ENCODE peak calls at places on chromosomes 7 and 10, in six cellular contexts. One of them, this sample, is unnamed.

GRCh38 chr10:33263453-33263852 is 71.0 kb downstream of the NRP1 start:
- DNase-seq in NB4: no peak
- DNase-seq in HepG2: no peak
- DNase-seq in K562: no peak
- DNase-seq in GM12878: no peak
- DNase-seq in A549: no peak
- DNase-seq in this sample: peak

GRCh38 chr10:17375936-17376584 is 78.3 kb downstream of the ST8SIA6 start:
- DNase-seq in HepG2: peak
- DNase-seq in A549: peak
- DNase-seq in NB4: peak
- DNase-seq in K562: peak
- DNase-seq in GM12878: no peak
- DNase-seq in this sample: peak

GRCh38 chr7:88092676-88092999 is 127.2 kb downstream of the SRI start:
- DNase-seq in GM12878: no peak
- DNase-seq in A549: no peak
- DNase-seq in NB4: no peak
- DNase-seq in K562: no peak
- DNase-seq in HepG2: no peak
- DNase-seq in this sample: no peak

GRCh38 chr10:63264852-63265617 is 131.9 kb downstream of the NRBF2 start:
- DNase-seq in HepG2: peak
- DNase-seq in K562: peak
- DNase-seq in NB4: peak
- DNase-seq in A549: peak
- DNase-seq in GM12878: no peak
- DNase-seq in this sample: peak

GRCh38 chr10:96974348-96974747 is 142.2 kb downstream of the LCOR start:
- DNase-seq in K562: no peak
- DNase-seq in NB4: no peak
- DNase-seq in HepG2: no peak
- DNase-seq in A549: no peak
- DNase-seq in GM12878: no peak
- DNase-seq in this sample: no peak

GRCh38 chr10:65234261-65234660 is 1691.6 kb upstream of the LRRTM3 start:
- DNase-seq in K562: no peak
- DNase-seq in GM12878: no peak
- DNase-seq in NB4: no peak
- DNase-seq in HepG2: no peak
- DNase-seq in A549: no peak
- DNase-seq in this sample: no peak

GRCh38 chr10:98107644-98108430 is 26.6 kb upstream of the R3HCC1L start:
- DNase-seq in NB4: no peak
- DNase-seq in K562: no peak
- DNase-seq in A549: no peak
- DNase-seq in GM12878: no peak
- DNase-seq in HepG2: no peak
- DNase-seq in this sample: no peak

GRCh38 chr7:102834466-102834865 is 78.3 kb upstream of the LRRC17 start:
- DNase-seq in GM12878: no peak
- DNase-seq in A549: no peak
- DNase-seq in HepG2: no peak
- DNase-seq in NB4: no peak
- DNase-seq in K562: no peak
- DNase-seq in this sample: no peak

GRCh38 chr10:7767209-7767608 is 20.6 kb downstream of the KIN start:
- DNase-seq in K562: no peak
- DNase-seq in A549: no peak
- DNase-seq in HepG2: no peak
- DNase-seq in GM12878: no peak
- DNase-seq in NB4: no peak
- DNase-seq in this sample: no peak

GRCh38 chr7:9961161-9961922 is 1012.3 kb upstream of the PHF14 start:
- DNase-seq in K562: no peak
- DNase-seq in A549: no peak
- DNase-seq in NB4: no peak
- DNase-seq in GM12878: no peak
- DNase-seq in HepG2: no peak
- DNase-seq in this sample: no peak

GRCh38 chr10:3805791-3806381 is 20.9 kb upstream of the KLF6 start:
- DNase-seq in K562: peak
- DNase-seq in HepG2: no peak
- DNase-seq in A549: peak
- DNase-seq in GM12878: no peak
- DNase-seq in NB4: peak
- DNase-seq in this sample: peak

GRCh38 chr10:8073696-8074416 is 19.4 kb downstream of the GATA3 start:
- DNase-seq in GM12878: no peak
- DNase-seq in HepG2: no peak
- DNase-seq in K562: no peak
- DNase-seq in A549: no peak
- DNase-seq in NB4: no peak
- DNase-seq in this sample: peak

GRCh38 chr7:131107343-131108211 is 220.1 kb upstream of the MKLN1 start:
- DNase-seq in GM12878: no peak
- DNase-seq in K562: peak
- DNase-seq in A549: peak
- DNase-seq in HepG2: peak
- DNase-seq in NB4: peak
- DNase-seq in this sample: peak

GRCh38 chr10:118276203-118276602 is 65.9 kb downstream of the FAM204A start:
- DNase-seq in NB4: no peak
- DNase-seq in K562: no peak
- DNase-seq in A549: no peak
- DNase-seq in HepG2: no peak
- DNase-seq in GM12878: no peak
- DNase-seq in this sample: no peak

GRCh38 chr7:29139191-29139590 is 7.1 kb downstream of the CPVL start:
- DNase-seq in GM12878: no peak
- DNase-seq in HepG2: no peak
- DNase-seq in K562: no peak
- DNase-seq in NB4: no peak
- DNase-seq in A549: no peak
- DNase-seq in this sample: no peak

GRCh38 chr10:55374060-55374459 is 573.0 kb upstream of the PCDH15 start:
- DNase-seq in A549: no peak
- DNase-seq in NB4: no peak
- DNase-seq in HepG2: peak
- DNase-seq in GM12878: no peak
- DNase-seq in K562: no peak
- DNase-seq in this sample: peak

GRCh38 chr10:91313761-91314520 is 93.5 kb downstream of the PCGF5 start:
- DNase-seq in HepG2: no peak
- DNase-seq in NB4: no peak
- DNase-seq in K562: no peak
- DNase-seq in GM12878: no peak
- DNase-seq in A549: no peak
- DNase-seq in this sample: peak

GRCh38 chr10:86721232-86721631 is 35.2 kb upstream of the BMPR1A start:
- DNase-seq in GM12878: no peak
- DNase-seq in HepG2: no peak
- DNase-seq in A549: no peak
- DNase-seq in K562: no peak
- DNase-seq in NB4: no peak
- DNase-seq in this sample: no peak

GRCh38 chr7:34036972-34037792 is 131.8 kb downstream of the BMPER start:
- DNase-seq in NB4: no peak
- DNase-seq in GM12878: no peak
- DNase-seq in K562: no peak
- DNase-seq in HepG2: peak
- DNase-seq in A549: peak
- DNase-seq in this sample: no peak

GRCh38 chr10:78806805-78807221 is 262.0 kb upstream of the ZMIZ1 start:
- DNase-seq in K562: no peak
- DNase-seq in A549: no peak
- DNase-seq in NB4: no peak
- DNase-seq in GM12878: no peak
- DNase-seq in HepG2: no peak
- DNase-seq in this sample: no peak

GRCh38 chr10:95336702-95337101 is 45.9 kb upstream of the PDLIM1 start:
- DNase-seq in HepG2: no peak
- DNase-seq in GM12878: no peak
- DNase-seq in K562: peak
- DNase-seq in A549: no peak
- DNase-seq in NB4: peak
- DNase-seq in this sample: no peak

GRCh38 chr7:134290286-134290685 is 26.4 kb downstream of the SLC35B4 start:
- DNase-seq in NB4: no peak
- DNase-seq in K562: no peak
- DNase-seq in A549: peak
- DNase-seq in HepG2: no peak
- DNase-seq in GM12878: no peak
- DNase-seq in this sample: no peak

GRCh38 chr10:30769361-30769760 is 139.8 kb upstream of the LYZL2 start:
- DNase-seq in K562: no peak
- DNase-seq in A549: no peak
- DNase-seq in NB4: no peak
- DNase-seq in GM12878: no peak
- DNase-seq in HepG2: no peak
- DNase-seq in this sample: no peak

GRCh38 chr10:76786673-76787072 is 850.9 kb downstream of the KCNMA1 start:
- DNase-seq in NB4: no peak
- DNase-seq in GM12878: no peak
- DNase-seq in K562: no peak
- DNase-seq in A549: no peak
- DNase-seq in HepG2: no peak
- DNase-seq in this sample: no peak

GRCh38 chr10:126927799-126928198 is 22.6 kb downstream of the DOCK1 start:
- DNase-seq in GM12878: no peak
- DNase-seq in HepG2: no peak
- DNase-seq in A549: no peak
- DNase-seq in NB4: no peak
- DNase-seq in K562: no peak
- DNase-seq in this sample: no peak

GRCh38 chr7:158689500-158689899 is 15.1 kb downstream of the NCAPG2 start:
- DNase-seq in K562: no peak
- DNase-seq in HepG2: no peak
- DNase-seq in NB4: no peak
- DNase-seq in GM12878: no peak
- DNase-seq in A549: no peak
- DNase-seq in this sample: no peak

GRCh38 chr7:121328508-121329459 is at the start of gene WNT16:
- DNase-seq in K562: peak
- DNase-seq in A549: no peak
- DNase-seq in HepG2: no peak
- DNase-seq in GM12878: no peak
- DNase-seq in NB4: no peak
- DNase-seq in this sample: no peak

GRCh38 chr7:104450861-104451260 is 122.5 kb downstream of the LHFPL3 start:
- DNase-seq in A549: no peak
- DNase-seq in K562: no peak
- DNase-seq in HepG2: no peak
- DNase-seq in NB4: no peak
- DNase-seq in GM12878: no peak
- DNase-seq in this sample: no peak

GRCh38 chr10:122181055-122181732 is 89.9 kb upstream of the BTBD16 start:
- DNase-seq in K562: no peak
- DNase-seq in A549: peak
- DNase-seq in HepG2: no peak
- DNase-seq in GM12878: no peak
- DNase-seq in NB4: no peak
- DNase-seq in this sample: peak

DNA sequence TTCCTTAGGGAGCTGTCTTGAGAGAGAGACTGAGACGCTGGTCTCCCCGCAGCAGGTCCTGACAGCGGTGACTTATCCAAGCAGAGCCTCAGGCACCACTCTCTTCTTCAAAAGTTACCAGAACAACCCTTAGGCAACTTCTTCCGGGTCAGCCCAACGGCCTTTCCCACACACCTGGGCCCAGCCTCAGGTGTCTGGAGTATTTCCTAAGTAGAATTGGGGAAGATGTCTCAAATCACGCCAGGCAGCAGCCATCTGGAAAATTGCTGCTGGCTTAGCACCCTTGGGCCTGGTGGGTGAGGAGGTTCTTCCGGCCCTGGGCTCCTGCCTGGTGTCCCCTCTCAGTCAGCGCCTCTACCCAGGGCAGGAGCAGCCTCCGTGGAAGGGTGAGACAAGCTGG is 80.4 kb upstream of the ANLN start:
- DNase-seq in A549: no peak
- DNase-seq in K562: no peak
- DNase-seq in HepG2: no peak
- DNase-seq in GM12878: no peak
- DNase-seq in NB4: no peak
- DNase-seq in this sample: no peak
- TF ChIP-seq MYC in A549: no peak
- TF ChIP-seq MYC in K562: no peak
- TF ChIP-seq MYC in HepG2: no peak
- TF ChIP-seq MYC in GM12878: no peak
- TF ChIP-seq MYC in NB4: no peak
- TF ChIP-seq MYC in this sample: no peak

GRCh38 chr7:43058271-43059066 is 54.0 kb upstream of the HECW1 start:
- DNase-seq in K562: peak
- DNase-seq in NB4: no peak
- DNase-seq in GM12878: peak
- DNase-seq in A549: no peak
- DNase-seq in HepG2: no peak
- DNase-seq in this sample: no peak
- TF ChIP-seq MYC in K562: no peak
- TF ChIP-seq MYC in NB4: no peak
- TF ChIP-seq MYC in GM12878: no peak
- TF ChIP-seq MYC in A549: no peak
- TF ChIP-seq MYC in HepG2: no peak
- TF ChIP-seq MYC in this sample: no peak

GRCh38 chr7:141312828-141313521 is 238.2 kb upstream of the AGK start:
- DNase-seq in K562: no peak
- DNase-seq in A549: no peak
- DNase-seq in NB4: peak
- DNase-seq in GM12878: no peak
- DNase-seq in HepG2: no peak
- DNase-seq in this sample: no peak
- TF ChIP-seq MYC in K562: no peak
- TF ChIP-seq MYC in A549: no peak
- TF ChIP-seq MYC in NB4: no peak
- TF ChIP-seq MYC in GM12878: no peak
- TF ChIP-seq MYC in HepG2: no peak
- TF ChIP-seq MYC in this sample: no peak

GRCh38 chr7:37015353-37016034 is 291.2 kb upstream of the AOAH start:
- DNase-seq in HepG2: peak
- DNase-seq in K562: no peak
- DNase-seq in GM12878: no peak
- DNase-seq in A549: no peak
- DNase-seq in NB4: no peak
- DNase-seq in this sample: no peak

GRCh38 chr7:37016073-37016878 is 292.0 kb upstream of the AOAH start:
- DNase-seq in K562: no peak
- DNase-seq in GM12878: no peak
- DNase-seq in NB4: no peak
- DNase-seq in A549: peak
- DNase-seq in HepG2: peak
- DNase-seq in this sample: no peak

DNA sequence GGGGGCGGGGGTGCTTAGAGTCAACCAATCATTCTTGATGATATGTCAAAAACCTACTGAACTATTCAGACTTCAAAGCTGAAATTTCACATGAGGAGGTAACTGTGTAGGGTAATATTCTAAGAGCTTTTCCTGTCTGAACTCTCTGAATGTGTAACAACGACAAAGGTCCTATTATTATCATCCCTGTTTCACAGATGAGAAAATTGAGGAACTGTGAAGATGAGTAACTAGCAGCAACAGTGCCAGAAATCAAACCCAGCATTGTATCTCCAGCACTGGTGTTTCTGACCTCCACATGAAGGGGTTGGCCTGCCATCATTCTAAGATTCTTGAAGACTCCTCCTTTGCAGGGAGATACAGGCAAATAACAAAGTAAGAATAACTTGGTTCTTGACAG is 294.7 kb upstream of the AOAH start:
- DNase-seq in NB4: no peak
- DNase-seq in HepG2: no peak
- DNase-seq in K562: no peak
- DNase-seq in GM12878: peak
- DNase-seq in A549: no peak
- DNase-seq in this sample: no peak
- TF ChIP-seq MYC in NB4: no peak
- TF ChIP-seq MYC in HepG2: no peak
- TF ChIP-seq MYC in K562: no peak
- TF ChIP-seq MYC in GM12878: no peak
- TF ChIP-seq MYC in A549: no peak
- TF ChIP-seq MYC in this sample: no peak